ENCODE peak calls at places on chromosomes 2 and 18, in four cellular contexts. R is mammary epithelial cell, C is stromal cell of bone marrow, H is astrocyte. S is an unnamed sample.

GRCh38 chr18:69330345-69330744 is 70.3 kb upstream of the DOK6 start:
- DNase-seq in R (no peak), C (no peak), H (no peak), S (no peak)

GRCh38 chr2:78260861-78261260 is 738.7 kb upstream of the LRRTM4 start:
- DNase-seq in R (no peak), C (no peak), H (no peak), S (no peak)

GRCh38 chr18:63265322-63265721 is 54.2 kb downstream of the BCL2 start:
- DNase-seq in R (no peak), C (no peak), H (no peak), S (no peak)

GRCh38 chr2:119678021-119678656 is 862 bp upstream of the TMEM177 start:
- DNase-seq in R (no peak), C (no peak), H (no peak), S (no peak)

GRCh38 chr2:168343586-168343985 is 96.2 kb upstream of the STK39 start:
- DNase-seq in R (peak; percentile 35), C (peak; percentile 49), H (peak; percentile 57), S (no peak)

GRCh38 chr2:17541514-17541950 is 1.0 kb downstream of the VSNL1 start:
- DNase-seq in R (peak; percentile 19), C (no peak), H (no peak), S (no peak)

GRCh38 chr2:241224068-241224850 is 35.8 kb downstream of the ANO7 start:
- DNase-seq in R (peak; percentile 27), C (peak; percentile 24), H (peak; percentile 36), S (no peak)

GRCh38 chr2:96514521-96514920 is 9.4 kb upstream of the NEURL3 start:
- DNase-seq in R (peak; percentile 30), C (no peak), H (no peak), S (no peak)

GRCh38 chr2:48512071-48512470 is 17.9 kb upstream of the STON1 start:
- DNase-seq in R (no peak), C (no peak), H (no peak), S (no peak)

GRCh38 chr18:5895886-5896740 is 791 bp upstream of the TMEM200C start:
- DNase-seq in R (no peak), C (no peak), H (peak; percentile 59), S (no peak)

GRCh38 chr2:85106489-85107180 is 26.6 kb upstream of the TCF7L1 start:
- DNase-seq in R (peak; percentile 72), C (no peak), H (peak; percentile 77), S (no peak)

GRCh38 chr2:95268208-95269035 is 5.8 kb upstream of the PROM2 start:
- DNase-seq in R (no peak), C (no peak), H (no peak), S (no peak)

GRCh38 chr2:48134704-48135103 is 228.4 kb upstream of the FBXO11 start:
- DNase-seq in R (no peak), C (no peak), H (no peak), S (no peak)

GRCh38 chr2:196123679-196124373 is 47.6 kb downstream of the STK17B start:
- DNase-seq in R (no peak), C (no peak), H (peak; percentile 85), S (no peak)

GRCh38 chr2:198162276-198162675 is 357.9 kb downstream of the PLCL1 start:
- DNase-seq in R (no peak), C (no peak), H (no peak), S (no peak)

GRCh38 chr2:30702694-30703093 is 104.6 kb downstream of the CAPN13 start:
- DNase-seq in R (no peak), C (no peak), H (no peak), S (no peak)

GRCh38 chr18:37533647-37534565 is 31.7 kb downstream of the CELF4 start:
- DNase-seq in R (no peak), C (no peak), H (no peak), S (no peak)

GRCh38 chr2:172248381-172249173 is 145.9 kb upstream of the DLX2 start:
- DNase-seq in R (peak; percentile 96), C (no peak), H (peak; percentile 70), S (no peak)

GRCh38 chr2:12155308-12156061 is 409.1 kb downstream of the LPIN1 start:
- DNase-seq in R (peak; percentile 73), C (peak; percentile 96), H (peak; percentile 87), S (peak; percentile 72)

GRCh38 chr18:36544036-36544725 is 246.7 kb downstream of the FHOD3 start:
- DNase-seq in R (peak; percentile 92), C (no peak), H (peak; percentile 45), S (no peak)

GRCh38 chr2:215717627-215718412 is 282.0 kb upstream of the FN1 start:
- DNase-seq in R (no peak), C (no peak), H (no peak), S (no peak)

GRCh38 chr2:130972410-130972809 is 120.8 kb downstream of the FAM168B start:
- DNase-seq in R (peak; percentile 88), C (peak; percentile 20), H (peak; percentile 54), S (no peak)

GRCh38 chr18:6737833-6738232 is 8.3 kb downstream of the ARHGAP28 start:
- DNase-seq in R (no peak), C (no peak), H (no peak), S (no peak)

GRCh38 chr2:100059638-100060037 is 82.8 kb downstream of the AFF3 start:
- DNase-seq in R (no peak), C (no peak), H (no peak), S (no peak)

GRCh38 chr2:70190086-70190412 is 770 bp downstream of the C2orf42 start:
- DNase-seq in R (no peak), C (peak; percentile 25), H (no peak), S (peak; percentile 9)

GRCh38 chr2:189951791-189952535 is 110.6 kb downstream of the MSTN start:
- DNase-seq in R (no peak), C (no peak), H (no peak), S (no peak)

GRCh38 chr2:5921081-5921642 is 229.0 kb downstream of the SOX11 start:
- DNase-seq in R (no peak), C (no peak), H (no peak), S (no peak)

GRCh38 chr2:177353084-177353483 is 39.5 kb upstream of the AGPS start:
- DNase-seq in R (no peak), C (no peak), H (peak; percentile 81), S (peak; percentile 50)

GRCh38 chr2:79832540-79833234 is 319.8 kb downstream of the CTNNA2 start:
- DNase-seq in R (no peak), C (no peak), H (peak; percentile 38), S (no peak)

GRCh38 chr2:58497189-58497588 is 256.1 kb upstream of the FANCL start:
- DNase-seq in R (no peak), C (peak; percentile 5), H (peak; percentile 30), S (no peak)